ENCODE peak calls at places on chromosomes 6 and 20, in seven cellular contexts. S is left lung, E is GM23338, A is substantia nigra, C is A549, I is Panc1, J is lung. X is an unnamed sample.

GRCh38 chr20:48785256-48785655 is 42.5 kb downstream of the PREX1 start:
- DNase-seq in S (no peak), E (no peak), A (no peak), C (no peak), I (no peak), J (no peak), X (no peak)

GRCh38 chr20:33433465-33433864 is 10.1 kb downstream of the SNTA1 start:
- DNase-seq in S (peak; percentile 56), E (no peak), A (peak; percentile 15), C (no peak), I (no peak), J (no peak), X (no peak)

GRCh38 chr6:130303436-130303835 is 62.4 kb upstream of the TMEM200A start:
- DNase-seq in S (no peak), E (no peak), A (no peak), C (no peak), I (no peak), J (no peak), X (no peak)

GRCh38 chr6:40482532-40482931 is 104.6 kb downstream of the LRFN2 start:
- DNase-seq in S (no peak), E (peak; percentile 41), A (no peak), C (no peak), I (no peak), J (no peak), X (peak; percentile 31)

GRCh38 chr6:39003072-39003471 is 45.5 kb upstream of the GLP1R start:
- DNase-seq in S (no peak), E (peak; percentile 70), A (no peak), C (no peak), I (no peak), J (no peak), X (no peak)

GRCh38 chr6:108437821-108438220 is 122.9 kb upstream of the FOXO3 start:
- DNase-seq in S (no peak), E (no peak), A (no peak), C (no peak), I (no peak), J (no peak), X (no peak)

GRCh38 chr6:109491207-109491938 is 8.4 kb upstream of the ZBTB24 start:
- DNase-seq in S (no peak), E (peak; percentile 40), A (no peak), C (no peak), I (no peak), J (no peak), X (no peak)

GRCh38 chr20:49508435-49509199 is 26.1 kb upstream of the KCNB1 start:
- DNase-seq in S (no peak), E (peak; percentile 77), A (no peak), C (peak; percentile 52), I (no peak), J (no peak), X (no peak)

GRCh38 chr6:44631968-44632367 is 244.5 kb downstream of the CDC5L start:
- DNase-seq in S (no peak), E (no peak), A (no peak), C (no peak), I (no peak), J (no peak), X (no peak)

GRCh38 chr6:31493875-31494694 is 3.9 kb upstream of the MICB start:
- DNase-seq in S (peak; percentile 88), E (peak; percentile 93), A (peak; percentile 34), C (peak; percentile 70), I (no peak), J (peak; percentile 78), X (peak; percentile 34)

GRCh38 chr6:2244261-2245102 is 923 bp downstream of the GMDS start:
- DNase-seq in S (peak; percentile 46), E (peak; percentile 75), A (no peak), C (no peak), I (no peak), J (peak; percentile 30), X (no peak)

GRCh38 chr20:3681931-3682820 is at the start of gene ADAM33:
- DNase-seq in S (no peak), E (peak; percentile 66), A (no peak), C (no peak), I (no peak), J (no peak), X (no peak)

GRCh38 chr6:35601331-35602132 is 87.2 kb downstream of the FKBP5 start:
- DNase-seq in S (no peak), E (peak; percentile 47), A (peak; percentile 14), C (peak; percentile 51), I (no peak), J (peak; percentile 46), X (no peak)

GRCh38 chr6:49423817-49424216 is 39.2 kb downstream of the MMUT start:
- DNase-seq in S (no peak), E (peak; percentile 23), A (no peak), C (peak; percentile 4), I (no peak), J (no peak), X (no peak)

GRCh38 chr6:14211596-14211961 is 94.0 kb downstream of the CD83 start:
- DNase-seq in S (peak; percentile 43), E (peak; percentile 70), A (peak; percentile 44), C (no peak), I (no peak), J (peak; percentile 38), X (no peak)

GRCh38 chr6:10099648-10100047 is 315.2 kb downstream of the TFAP2A start:
- DNase-seq in S (no peak), E (no peak), A (no peak), C (no peak), I (no peak), J (no peak), X (no peak)

GRCh38 chr6:89281779-89282246 is 33.3 kb downstream of the GABRR2 start:
- DNase-seq in S (no peak), E (peak; percentile 84), A (no peak), C (peak; percentile 57), I (no peak), J (peak; percentile 42), X (no peak)

GRCh38 chr20:46990017-46990810 is 95.6 kb downstream of the EYA2 start:
- DNase-seq in S (no peak), E (no peak), A (no peak), C (no peak), I (no peak), J (no peak), X (no peak)

GRCh38 chr20:41408986-41409385 is 42.4 kb upstream of the EMILIN3 start:
- DNase-seq in S (no peak), E (no peak), A (no peak), C (no peak), I (no peak), J (no peak), X (no peak)

GRCh38 chr20:45972500-45973183 is 639 bp upstream of the ZNF335 start:
- DNase-seq in S (no peak), E (peak; percentile 96), A (no peak), C (no peak), I (no peak), J (no peak), X (no peak)

GRCh38 chr6:5058254-5058653 is 26.9 kb upstream of the PPP1R3G start:
- DNase-seq in S (no peak), E (no peak), A (no peak), C (no peak), I (no peak), J (no peak), X (no peak)

GRCh38 chr6:14144678-14145113 is 27.1 kb downstream of the CD83 start:
- DNase-seq in S (peak; percentile 61), E (peak; percentile 94), A (no peak), C (peak; percentile 66), I (peak; percentile 53), J (peak; percentile 68), X (no peak)

GRCh38 chr6:93423542-93423941 is 4.2 kb upstream of the EPHA7 start:
- DNase-seq in S (no peak), E (peak; percentile 65), A (no peak), C (peak; percentile 62), I (no peak), J (no peak), X (no peak)

GRCh38 chr20:30491016-30491415 is 766.4 kb upstream of the DEFB115 start:
- DNase-seq in S (no peak), E (no peak), A (no peak), C (no peak), I (no peak), J (no peak), X (no peak)

GRCh38 chr20:4153251-4153650 is 137.9 kb upstream of the RNF24 start:
- DNase-seq in S (peak; percentile 5), E (no peak), A (no peak), C (no peak), I (no peak), J (no peak), X (no peak)

GRCh38 chr20:13839421-13840092 is 54.7 kb downstream of the NDUFAF5 start:
- DNase-seq in S (no peak), E (no peak), A (no peak), C (no peak), I (no peak), J (no peak), X (no peak)

GRCh38 chr20:17566345-17566744 is 3.5 kb upstream of the DSTN start:
- DNase-seq in S (no peak), E (no peak), A (no peak), C (no peak), I (no peak), J (no peak), X (no peak)
- H3K27ac ChIP-seq in S (no peak overlapping the region), E (no peak overlapping the region), A (no peak overlapping the region), C (peak overlapping the region; percentile 96), I (peak overlapping the region; percentile 99), J (no peak overlapping the region), X (no peak overlapping the region)

GRCh38 chr20:56155625-56156024 is 92.9 kb upstream of the MC3R start:
- DNase-seq in S (no peak), E (no peak), A (no peak), C (no peak), I (no peak), J (no peak), X (no peak)
- H3K27ac ChIP-seq in S (no peak overlapping the region), E (no peak overlapping the region), A (no peak overlapping the region), C (no peak overlapping the region), I (no peak overlapping the region), J (no peak overlapping the region), X (no peak overlapping the region)

GRCh38 chr6:400815-401214 is 9.3 kb downstream of the IRF4 start:
- DNase-seq in S (no peak), E (no peak), A (no peak), C (no peak), I (no peak), J (no peak), X (no peak)

GRCh38 chr6:403659-404655 is 12.4 kb downstream of the IRF4 start:
- DNase-seq in S (no peak), E (no peak), A (no peak), C (no peak), I (no peak), J (no peak), X (no peak)

GRCh38 chr6:402901-403658 is 11.5 kb downstream of the IRF4 start:
- DNase-seq in S (no peak), E (no peak), A (no peak), C (no peak), I (no peak), J (no peak), X (no peak)

GRCh38 chr6:401239-401993 is 9.9 kb downstream of the IRF4 start:
- DNase-seq in S (no peak), E (no peak), A (no peak), C (no peak), I (no peak), J (no peak), X (no peak)

GRCh38 chr6:401994-402640 is 10.6 kb downstream of the IRF4 start:
- DNase-seq in S (no peak), E (no peak), A (no peak), C (no peak), I (no peak), J (no peak), X (no peak)
- H3K27ac ChIP-seq in S (no peak overlapping the region), E (no peak overlapping the region), A (no peak overlapping the region), C (no peak overlapping the region), I (no peak overlapping the region), J (no peak overlapping the region), X (no peak overlapping the region)

GRCh38 chr6:53107091-53107490 is 41.5 kb downstream of the GCM1 start:
- DNase-seq in S (no peak), E (no peak), A (no peak), C (no peak), I (no peak), J (no peak), X (no peak)
- H3K27ac ChIP-seq in S (no peak overlapping the region), E (no peak overlapping the region), A (no peak overlapping the region), C (no peak overlapping the region), I (no peak overlapping the region), J (no peak overlapping the region), X (no peak overlapping the region)